ENCODE peak calls at places on chromosomes 12 and 14, in nine cellular contexts. One of them, this sample, is unnamed. For H3K27me3 and H3K36me3, the result is how much of the 10 kb centered on the place peaks cover.

GRCh38 chr14:70380834-70381233 is 21.4 kb upstream of the COX16 start:
- DNase-seq in brain microvascular endothelial cell: no peak
- DNase-seq in CD4-positive, CD25-positive, alpha-beta regulatory T cell: no peak
- DNase-seq in uterus: no peak
- DNase-seq in gastrocnemius medialis: no peak
- DNase-seq in fibroblast of lung: no peak
- DNase-seq in naive thymus-derived CD4-positive, alpha-beta T cell: no peak
- DNase-seq in CD4-positive, alpha-beta memory T cell: no peak
- DNase-seq in mammary epithelial cell: no peak
- DNase-seq in this sample: no peak

GRCh38 chr12:115037830-115038229 is 353.9 kb upstream of the TBX3 start:
- DNase-seq in mammary epithelial cell: no peak
- DNase-seq in naive thymus-derived CD4-positive, alpha-beta T cell: no peak
- DNase-seq in brain microvascular endothelial cell: no peak
- DNase-seq in CD4-positive, alpha-beta memory T cell: no peak
- DNase-seq in uterus: no peak
- DNase-seq in gastrocnemius medialis: no peak
- DNase-seq in CD4-positive, CD25-positive, alpha-beta regulatory T cell: no peak
- DNase-seq in fibroblast of lung: peak
- DNase-seq in this sample: no peak

GRCh38 chr12:13436696-13437391 is 240.3 kb downstream of the EMP1 start:
- DNase-seq in naive thymus-derived CD4-positive, alpha-beta T cell: no peak
- DNase-seq in CD4-positive, CD25-positive, alpha-beta regulatory T cell: no peak
- DNase-seq in mammary epithelial cell: peak
- DNase-seq in uterus: no peak
- DNase-seq in gastrocnemius medialis: peak
- DNase-seq in CD4-positive, alpha-beta memory T cell: no peak
- DNase-seq in brain microvascular endothelial cell: peak
- DNase-seq in fibroblast of lung: no peak
- DNase-seq in this sample: no peak

GRCh38 chr12:47734725-47735480 is 9.6 kb upstream of the ENDOU start:
- DNase-seq in mammary epithelial cell: no peak
- DNase-seq in naive thymus-derived CD4-positive, alpha-beta T cell: no peak
- DNase-seq in brain microvascular endothelial cell: no peak
- DNase-seq in CD4-positive, CD25-positive, alpha-beta regulatory T cell: no peak
- DNase-seq in gastrocnemius medialis: no peak
- DNase-seq in uterus: no peak
- DNase-seq in CD4-positive, alpha-beta memory T cell: no peak
- DNase-seq in fibroblast of lung: peak
- DNase-seq in this sample: no peak

GRCh38 chr14:77140937-77141591 is 527 bp downstream of the ZDHHC22 start:
- DNase-seq in CD4-positive, CD25-positive, alpha-beta regulatory T cell: no peak
- DNase-seq in fibroblast of lung: no peak
- DNase-seq in naive thymus-derived CD4-positive, alpha-beta T cell: no peak
- DNase-seq in uterus: no peak
- DNase-seq in mammary epithelial cell: peak
- DNase-seq in gastrocnemius medialis: no peak
- DNase-seq in CD4-positive, alpha-beta memory T cell: no peak
- DNase-seq in brain microvascular endothelial cell: no peak
- DNase-seq in this sample: no peak

GRCh38 chr14:37988472-37988871 is 219.2 kb upstream of the SSTR1 start:
- DNase-seq in brain microvascular endothelial cell: no peak
- DNase-seq in gastrocnemius medialis: no peak
- DNase-seq in CD4-positive, alpha-beta memory T cell: no peak
- DNase-seq in uterus: no peak
- DNase-seq in CD4-positive, CD25-positive, alpha-beta regulatory T cell: no peak
- DNase-seq in naive thymus-derived CD4-positive, alpha-beta T cell: no peak
- DNase-seq in mammary epithelial cell: no peak
- DNase-seq in fibroblast of lung: no peak
- DNase-seq in this sample: no peak

GRCh38 chr14:64663174-64663573 is 41.0 kb upstream of the PLEKHG3 start:
- DNase-seq in uterus: no peak
- DNase-seq in fibroblast of lung: no peak
- DNase-seq in CD4-positive, CD25-positive, alpha-beta regulatory T cell: no peak
- DNase-seq in CD4-positive, alpha-beta memory T cell: no peak
- DNase-seq in gastrocnemius medialis: no peak
- DNase-seq in naive thymus-derived CD4-positive, alpha-beta T cell: no peak
- DNase-seq in mammary epithelial cell: peak
- DNase-seq in brain microvascular endothelial cell: no peak
- DNase-seq in this sample: no peak

GRCh38 chr12:32920506-32921085 is 24.0 kb upstream of the PKP2 start:
- DNase-seq in CD4-positive, CD25-positive, alpha-beta regulatory T cell: no peak
- DNase-seq in gastrocnemius medialis: no peak
- DNase-seq in uterus: no peak
- DNase-seq in mammary epithelial cell: peak
- DNase-seq in naive thymus-derived CD4-positive, alpha-beta T cell: no peak
- DNase-seq in CD4-positive, alpha-beta memory T cell: no peak
- DNase-seq in brain microvascular endothelial cell: no peak
- DNase-seq in fibroblast of lung: no peak
- DNase-seq in this sample: no peak

GRCh38 chr14:41604793-41605534 is 1.7 kb upstream of the LRFN5 start:
- DNase-seq in naive thymus-derived CD4-positive, alpha-beta T cell: no peak
- DNase-seq in CD4-positive, CD25-positive, alpha-beta regulatory T cell: no peak
- DNase-seq in fibroblast of lung: peak
- DNase-seq in mammary epithelial cell: no peak
- DNase-seq in gastrocnemius medialis: no peak
- DNase-seq in CD4-positive, alpha-beta memory T cell: no peak
- DNase-seq in brain microvascular endothelial cell: no peak
- DNase-seq in uterus: peak
- DNase-seq in this sample: no peak

GRCh38 chr12:34625116-34625515 is 602.8 kb downstream of the ALG10 start:
- DNase-seq in uterus: no peak
- DNase-seq in fibroblast of lung: no peak
- DNase-seq in CD4-positive, alpha-beta memory T cell: no peak
- DNase-seq in gastrocnemius medialis: no peak
- DNase-seq in naive thymus-derived CD4-positive, alpha-beta T cell: no peak
- DNase-seq in CD4-positive, CD25-positive, alpha-beta regulatory T cell: no peak
- DNase-seq in brain microvascular endothelial cell: peak
- DNase-seq in mammary epithelial cell: peak
- DNase-seq in this sample: no peak

GRCh38 chr12:30002677-30003076 is 218.9 kb upstream of the TMTC1 start:
- DNase-seq in CD4-positive, CD25-positive, alpha-beta regulatory T cell: no peak
- DNase-seq in brain microvascular endothelial cell: no peak
- DNase-seq in gastrocnemius medialis: no peak
- DNase-seq in CD4-positive, alpha-beta memory T cell: no peak
- DNase-seq in naive thymus-derived CD4-positive, alpha-beta T cell: no peak
- DNase-seq in mammary epithelial cell: no peak
- DNase-seq in fibroblast of lung: no peak
- DNase-seq in uterus: no peak
- DNase-seq in this sample: no peak

GRCh38 chr12:116027551-116027821 is 250.0 kb downstream of the MED13L start:
- DNase-seq in naive thymus-derived CD4-positive, alpha-beta T cell: no peak
- DNase-seq in fibroblast of lung: no peak
- DNase-seq in brain microvascular endothelial cell: no peak
- DNase-seq in uterus: no peak
- DNase-seq in gastrocnemius medialis: no peak
- DNase-seq in CD4-positive, alpha-beta memory T cell: no peak
- DNase-seq in mammary epithelial cell: no peak
- DNase-seq in CD4-positive, CD25-positive, alpha-beta regulatory T cell: no peak
- DNase-seq in this sample: no peak

GRCh38 chr12:14664434-14665023 is 31.9 kb downstream of the GUCY2C start:
- DNase-seq in brain microvascular endothelial cell: peak
- DNase-seq in uterus: no peak
- DNase-seq in naive thymus-derived CD4-positive, alpha-beta T cell: no peak
- DNase-seq in fibroblast of lung: peak
- DNase-seq in gastrocnemius medialis: no peak
- DNase-seq in CD4-positive, alpha-beta memory T cell: peak
- DNase-seq in CD4-positive, CD25-positive, alpha-beta regulatory T cell: peak
- DNase-seq in mammary epithelial cell: peak
- DNase-seq in this sample: no peak

GRCh38 chr12:126389215-126389841 is 1324.1 kb downstream of the AACS start:
- DNase-seq in CD4-positive, CD25-positive, alpha-beta regulatory T cell: no peak
- DNase-seq in naive thymus-derived CD4-positive, alpha-beta T cell: no peak
- DNase-seq in mammary epithelial cell: no peak
- DNase-seq in fibroblast of lung: peak
- DNase-seq in CD4-positive, alpha-beta memory T cell: no peak
- DNase-seq in uterus: no peak
- DNase-seq in gastrocnemius medialis: no peak
- DNase-seq in brain microvascular endothelial cell: no peak
- DNase-seq in this sample: no peak

GRCh38 chr14:55964081-55964480 is 154.1 kb upstream of the PELI2 start:
- DNase-seq in gastrocnemius medialis: no peak
- DNase-seq in CD4-positive, alpha-beta memory T cell: no peak
- DNase-seq in uterus: no peak
- DNase-seq in brain microvascular endothelial cell: no peak
- DNase-seq in CD4-positive, CD25-positive, alpha-beta regulatory T cell: no peak
- DNase-seq in naive thymus-derived CD4-positive, alpha-beta T cell: no peak
- DNase-seq in mammary epithelial cell: no peak
- DNase-seq in fibroblast of lung: no peak
- DNase-seq in this sample: no peak

GRCh38 chr12:46675736-46676135 is 150.1 kb downstream of the SLC38A4 start:
- DNase-seq in brain microvascular endothelial cell: peak
- DNase-seq in mammary epithelial cell: peak
- DNase-seq in gastrocnemius medialis: no peak
- DNase-seq in CD4-positive, CD25-positive, alpha-beta regulatory T cell: peak
- DNase-seq in fibroblast of lung: peak
- DNase-seq in uterus: peak
- DNase-seq in CD4-positive, alpha-beta memory T cell: peak
- DNase-seq in naive thymus-derived CD4-positive, alpha-beta T cell: no peak
- DNase-seq in this sample: peak

DNA sequence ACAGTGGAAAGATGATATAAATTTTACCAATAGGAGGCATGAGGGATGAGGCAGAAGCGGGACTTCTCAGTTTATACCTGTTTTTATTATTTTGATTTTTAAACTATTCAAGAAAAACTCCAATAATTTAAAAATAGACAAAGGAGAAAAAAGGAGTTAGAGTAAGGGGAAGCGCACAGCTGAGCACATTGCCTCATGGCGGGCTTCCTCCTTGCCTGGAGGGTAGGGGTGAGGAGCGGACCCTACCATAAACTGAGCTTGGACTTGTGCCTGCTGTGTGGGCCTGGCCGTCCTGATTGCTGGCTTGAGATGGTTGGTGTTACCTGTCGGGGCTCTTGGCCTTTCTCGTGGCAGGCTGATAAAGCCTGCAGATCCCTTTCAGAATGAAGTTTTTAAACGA is 15.1 kb upstream of the HIP1R start:
- DNase-seq in brain microvascular endothelial cell: no peak
- DNase-seq in CD4-positive, CD25-positive, alpha-beta regulatory T cell: no peak
- DNase-seq in fibroblast of lung: no peak
- DNase-seq in CD4-positive, alpha-beta memory T cell: no peak
- DNase-seq in gastrocnemius medialis: no peak
- DNase-seq in naive thymus-derived CD4-positive, alpha-beta T cell: no peak
- DNase-seq in uterus: no peak
- DNase-seq in mammary epithelial cell: no peak
- DNase-seq in this sample: no peak
- H3K27me3 ChIP-seq in brain microvascular endothelial cell: under half
- H3K27me3 ChIP-seq in CD4-positive, CD25-positive, alpha-beta regulatory T cell: under half
- H3K27me3 ChIP-seq in fibroblast of lung: under half
- H3K27me3 ChIP-seq in CD4-positive, alpha-beta memory T cell: under half
- H3K27me3 ChIP-seq in gastrocnemius medialis: under half
- H3K27me3 ChIP-seq in naive thymus-derived CD4-positive, alpha-beta T cell: under half
- H3K27me3 ChIP-seq in uterus: under half
- H3K27me3 ChIP-seq in mammary epithelial cell: under half
- H3K27me3 ChIP-seq in this sample: under half

GRCh38 chr12:95300286-95300685 is 82.7 kb downstream of the VEZT start:
- DNase-seq in brain microvascular endothelial cell: no peak
- DNase-seq in mammary epithelial cell: no peak
- DNase-seq in CD4-positive, alpha-beta memory T cell: no peak
- DNase-seq in fibroblast of lung: no peak
- DNase-seq in naive thymus-derived CD4-positive, alpha-beta T cell: no peak
- DNase-seq in CD4-positive, CD25-positive, alpha-beta regulatory T cell: no peak
- DNase-seq in uterus: no peak
- DNase-seq in gastrocnemius medialis: no peak
- DNase-seq in this sample: no peak
- H3K36me3 ChIP-seq in brain microvascular endothelial cell: under half
- H3K36me3 ChIP-seq in mammary epithelial cell: under half
- H3K36me3 ChIP-seq in CD4-positive, alpha-beta memory T cell: under half
- H3K36me3 ChIP-seq in fibroblast of lung: under half
- H3K36me3 ChIP-seq in naive thymus-derived CD4-positive, alpha-beta T cell: under half
- H3K36me3 ChIP-seq in CD4-positive, CD25-positive, alpha-beta regulatory T cell: under half
- H3K36me3 ChIP-seq in uterus: under half
- H3K36me3 ChIP-seq in gastrocnemius medialis: under half
- H3K36me3 ChIP-seq in this sample: under half

GRCh38 chr14:98950356-98950895 is 321.6 kb downstream of the BCL11B start:
- DNase-seq in gastrocnemius medialis: no peak
- DNase-seq in CD4-positive, CD25-positive, alpha-beta regulatory T cell: no peak
- DNase-seq in fibroblast of lung: no peak
- DNase-seq in brain microvascular endothelial cell: no peak
- DNase-seq in uterus: no peak
- DNase-seq in mammary epithelial cell: no peak
- DNase-seq in CD4-positive, alpha-beta memory T cell: no peak
- DNase-seq in naive thymus-derived CD4-positive, alpha-beta T cell: no peak
- DNase-seq in this sample: no peak

GRCh38 chr14:98951521-98952152 is 320.4 kb downstream of the BCL11B start:
- DNase-seq in naive thymus-derived CD4-positive, alpha-beta T cell: no peak
- DNase-seq in fibroblast of lung: no peak
- DNase-seq in CD4-positive, alpha-beta memory T cell: no peak
- DNase-seq in brain microvascular endothelial cell: no peak
- DNase-seq in CD4-positive, CD25-positive, alpha-beta regulatory T cell: no peak
- DNase-seq in gastrocnemius medialis: no peak
- DNase-seq in mammary epithelial cell: no peak
- DNase-seq in uterus: no peak
- DNase-seq in this sample: no peak

GRCh38 chr14:98949506-98950135 is 322.4 kb downstream of the BCL11B start:
- DNase-seq in CD4-positive, alpha-beta memory T cell: no peak
- DNase-seq in CD4-positive, CD25-positive, alpha-beta regulatory T cell: no peak
- DNase-seq in fibroblast of lung: no peak
- DNase-seq in brain microvascular endothelial cell: no peak
- DNase-seq in gastrocnemius medialis: peak
- DNase-seq in naive thymus-derived CD4-positive, alpha-beta T cell: no peak
- DNase-seq in uterus: no peak
- DNase-seq in mammary epithelial cell: no peak
- DNase-seq in this sample: no peak

GRCh38 chr14:98952595-98953325 is 319.2 kb downstream of the BCL11B start:
- DNase-seq in uterus: no peak
- DNase-seq in brain microvascular endothelial cell: peak
- DNase-seq in CD4-positive, alpha-beta memory T cell: no peak
- DNase-seq in naive thymus-derived CD4-positive, alpha-beta T cell: no peak
- DNase-seq in CD4-positive, CD25-positive, alpha-beta regulatory T cell: no peak
- DNase-seq in mammary epithelial cell: peak
- DNase-seq in fibroblast of lung: peak
- DNase-seq in gastrocnemius medialis: no peak
- DNase-seq in this sample: no peak

GRCh38 chr14:98951031-98951430 is 321.0 kb downstream of the BCL11B start:
- DNase-seq in CD4-positive, alpha-beta memory T cell: no peak
- DNase-seq in CD4-positive, CD25-positive, alpha-beta regulatory T cell: no peak
- DNase-seq in gastrocnemius medialis: no peak
- DNase-seq in mammary epithelial cell: no peak
- DNase-seq in uterus: no peak
- DNase-seq in brain microvascular endothelial cell: no peak
- DNase-seq in naive thymus-derived CD4-positive, alpha-beta T cell: no peak
- DNase-seq in fibroblast of lung: no peak
- DNase-seq in this sample: no peak
- H3K27me3 ChIP-seq in CD4-positive, alpha-beta memory T cell: under half
- H3K27me3 ChIP-seq in CD4-positive, CD25-positive, alpha-beta regulatory T cell: under half
- H3K27me3 ChIP-seq in gastrocnemius medialis: under half
- H3K27me3 ChIP-seq in mammary epithelial cell: under half
- H3K27me3 ChIP-seq in uterus: under half
- H3K27me3 ChIP-seq in brain microvascular endothelial cell: under half
- H3K27me3 ChIP-seq in naive thymus-derived CD4-positive, alpha-beta T cell: under half
- H3K27me3 ChIP-seq in fibroblast of lung: under half
- H3K27me3 ChIP-seq in this sample: under half

DNA sequence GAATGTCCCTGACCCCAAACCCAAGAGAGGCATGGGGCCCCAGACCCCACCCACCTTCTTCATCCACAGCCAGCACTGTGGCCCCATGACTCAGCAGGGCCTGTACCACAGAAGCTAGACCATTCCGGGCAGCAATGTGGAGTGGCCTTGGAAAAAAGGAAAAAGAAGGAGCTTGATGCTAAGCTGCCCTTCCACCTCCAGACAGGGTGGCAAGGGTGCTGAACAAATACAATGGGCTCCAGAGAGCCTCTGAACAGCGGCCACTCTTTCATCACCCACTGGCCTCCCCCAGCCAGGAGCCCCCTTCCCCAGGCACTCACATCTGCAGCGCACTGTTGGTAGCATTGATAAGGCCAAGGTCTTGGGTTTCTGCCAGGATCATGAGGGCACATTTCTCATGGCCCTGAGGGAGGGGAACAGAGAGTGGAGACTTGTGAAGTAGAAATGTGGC is 13.9 kb downstream of the SLC39A5 start:
- DNase-seq in naive thymus-derived CD4-positive, alpha-beta T cell: no peak
- DNase-seq in CD4-positive, alpha-beta memory T cell: no peak
- DNase-seq in CD4-positive, CD25-positive, alpha-beta regulatory T cell: no peak
- DNase-seq in uterus: no peak
- DNase-seq in gastrocnemius medialis: no peak
- DNase-seq in fibroblast of lung: peak
- DNase-seq in brain microvascular endothelial cell: no peak
- DNase-seq in mammary epithelial cell: no peak
- DNase-seq in this sample: no peak
- H3K36me3 ChIP-seq in naive thymus-derived CD4-positive, alpha-beta T cell: under half
- H3K36me3 ChIP-seq in CD4-positive, alpha-beta memory T cell: half or more
- H3K36me3 ChIP-seq in CD4-positive, CD25-positive, alpha-beta regulatory T cell: half or more
- H3K36me3 ChIP-seq in uterus: under half
- H3K36me3 ChIP-seq in gastrocnemius medialis: half or more
- H3K36me3 ChIP-seq in fibroblast of lung: half or more
- H3K36me3 ChIP-seq in brain microvascular endothelial cell: half or more
- H3K36me3 ChIP-seq in mammary epithelial cell: under half
- H3K36me3 ChIP-seq in this sample: under half